ENCODE peak calls at places on chromosomes 2 and 18, in five cellular contexts. M is neuronal stem cell, X is endodermal cell, F is endothelial cell of umbilical vein, C is K562. U is an unnamed sample.

GRCh38 chr2:39696072-39696471 is 30.4 kb downstream of the TMEM178A start:
- DNase-seq in M (peak; percentile 6), X (no peak), F (peak; percentile 60), C (no peak), U (no peak)

GRCh38 chr2:38665854-38666577 is at the start of gene GALM:
- DNase-seq in M (peak; percentile 86), X (peak; percentile 96), F (peak; percentile 92), C (peak; percentile 89), U (peak; percentile 85)

GRCh38 chr2:25168256-25169072 is at the start of gene POMC:
- DNase-seq in M (no peak), X (peak; percentile 86), F (peak; percentile 22), C (no peak), U (no peak)

GRCh38 chr2:44928660-44929471 is 12.6 kb upstream of the SIX3 start:
- DNase-seq in M (no peak), X (peak; percentile 83), F (no peak), C (no peak), U (no peak)

GRCh38 chr2:121489284-121489683 is 41.4 kb upstream of the RNU4ATAC start:
- DNase-seq in M (no peak), X (no peak), F (peak; percentile 9), C (no peak), U (no peak)

GRCh38 chr18:61551586-61551985 is 218.4 kb downstream of the CDH20 start:
- DNase-seq in M (peak; percentile 65), X (peak; percentile 76), F (peak; percentile 88), C (peak; percentile 47), U (peak; percentile 79)

GRCh38 chr2:86221066-86221684 is 21.9 kb downstream of the MRPL35 start:
- DNase-seq in M (peak; percentile 50), X (peak; percentile 90), F (peak; percentile 68), C (peak; percentile 81), U (peak; percentile 92)

GRCh38 chr2:126793885-126794613 is 104.6 kb upstream of the TEX51 start:
- DNase-seq in M (no peak), X (peak; percentile 73), F (no peak), C (no peak), U (no peak)

GRCh38 chr2:58120626-58121229 is 74.1 kb downstream of the VRK2 start:
- DNase-seq in M (no peak), X (no peak), F (no peak), C (no peak), U (no peak)

GRCh38 chr18:13371689-13372404 is 153.3 kb downstream of the LDLRAD4 start:
- DNase-seq in M (no peak), X (no peak), F (no peak), C (no peak), U (no peak)

GRCh38 chr18:37537868-37538525 is 27.6 kb downstream of the CELF4 start:
- DNase-seq in M (peak; percentile 68), X (peak; percentile 97), F (peak; percentile 44), C (peak; percentile 76), U (peak; percentile 80)

GRCh38 chr2:234292205-234292954 is 204.5 kb downstream of the ARL4C start:
- DNase-seq in M (no peak), X (no peak), F (peak; percentile 5), C (no peak), U (no peak)

GRCh38 chr2:224850081-224850480 is 133.9 kb upstream of the CCDC195 start:
- DNase-seq in M (no peak), X (no peak), F (no peak), C (no peak), U (no peak)

GRCh38 chr2:16012029-16012596 is 71.8 kb downstream of the MYCN start:
- DNase-seq in M (no peak), X (no peak), F (no peak), C (no peak), U (no peak)

GRCh38 chr2:111957872-111958354 is 59.5 kb downstream of the MERTK start:
- DNase-seq in M (no peak), X (no peak), F (no peak), C (no peak), U (no peak)

GRCh38 chr2:188142636-188143035 is 149.0 kb upstream of the GULP1 start:
- DNase-seq in M (no peak), X (no peak), F (peak; percentile 45), C (no peak), U (no peak)

GRCh38 chr2:129935118-129935517 is 44.3 kb upstream of the RAB6C start:
- DNase-seq in M (no peak), X (peak; percentile 71), F (no peak), C (no peak), U (no peak)

DNA sequence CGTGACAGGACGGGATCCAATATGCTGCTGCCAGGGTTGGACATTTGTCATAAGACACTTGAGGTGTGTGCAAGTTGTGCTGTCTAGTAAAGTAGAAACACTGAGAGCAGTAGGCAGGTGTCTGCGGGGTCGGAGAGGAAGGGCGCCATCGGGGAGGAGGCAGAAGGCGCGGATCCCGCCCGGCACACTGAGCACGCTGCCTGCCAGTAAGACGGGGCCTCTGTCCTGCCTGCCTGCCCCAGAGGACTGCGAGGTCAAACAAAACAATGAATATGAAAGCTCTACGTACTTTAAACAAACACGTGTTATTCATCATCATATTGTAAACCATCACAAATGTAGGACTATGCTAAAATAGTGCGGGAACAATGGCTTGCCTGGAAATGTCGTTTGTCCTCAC is 349.3 kb upstream of the SALL3 start:
- DNase-seq in M (no peak), X (no peak), F (no peak), C (no peak), U (no peak)
- H3K4me1 ChIP-seq in M (no peaks in the 10 kb centered on the region), X (no peaks in the 10 kb centered on the region), F (no peaks in the 10 kb centered on the region), C (no peaks in the 10 kb centered on the region), U (peaks cover 7% of the 10 kb centered on the region)

GRCh38 chr2:190533968-190534309 is 583 bp downstream of the NEMP2 start:
- DNase-seq in M (no peak), X (no peak), F (no peak), C (peak; percentile 28), U (peak; percentile 80)

GRCh38 chr2:190535119-190535439 is 557 bp upstream of the NEMP2 start:
- DNase-seq in M (no peak), X (no peak), F (peak; percentile 43), C (no peak), U (no peak)

GRCh38 chr2:190532581-190532980 is 1.9 kb downstream of the NEMP2 start:
- DNase-seq in M (no peak), X (no peak), F (no peak), C (no peak), U (no peak)

GRCh38 chr2:190534310-190535118 is at the start of gene NEMP2:
- DNase-seq in M (peak; percentile 83), X (peak; percentile 94), F (peak; percentile 61), C (peak; percentile 87), U (peak; percentile 94)

DNA sequence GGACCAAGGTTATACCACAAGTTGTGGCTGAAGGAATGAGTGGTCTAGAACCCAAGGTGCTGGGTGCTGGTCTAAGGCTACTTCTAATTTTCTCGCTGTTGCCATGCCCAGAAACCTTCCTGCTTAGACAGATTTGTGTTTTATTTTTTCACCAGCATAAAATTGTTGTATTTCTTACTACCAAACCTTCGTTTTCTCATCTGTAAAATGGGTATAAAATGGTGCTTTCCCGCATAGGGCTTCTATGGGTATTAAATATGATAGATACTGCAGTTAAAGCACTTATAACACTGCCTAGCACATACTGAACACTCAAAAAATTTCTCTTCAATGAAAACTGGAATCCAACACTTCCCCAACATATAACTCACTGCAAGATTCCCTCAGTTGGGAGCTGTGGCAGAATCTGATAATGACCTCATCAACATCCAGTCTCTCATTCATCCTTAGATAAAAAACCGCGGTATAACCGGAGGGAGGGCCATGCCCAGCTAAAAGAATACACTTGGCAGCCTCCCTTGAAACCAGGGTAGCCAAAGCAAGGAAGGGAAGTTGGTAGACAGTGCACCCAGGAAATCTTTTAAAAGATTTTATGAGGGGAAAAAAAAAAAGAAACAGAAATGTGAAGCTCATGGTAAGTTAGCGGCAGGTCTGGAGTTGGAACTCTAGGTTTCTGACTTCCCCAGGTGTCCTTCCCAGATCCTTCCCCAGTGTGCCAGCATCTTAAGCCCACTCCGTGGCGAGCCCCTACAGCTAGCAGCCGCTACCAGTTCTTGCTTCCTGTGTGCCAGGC is 1.2 kb downstream of the NEMP2 start:
- DNase-seq in M (no peak), X (no peak), F (no peak), C (peak; percentile 24), U (no peak)
- H3K9ac ChIP-seq in M (no peak overlapping the region), X (no peak overlapping the region), F (peak overlapping the region; percentile 81), C (peak overlapping the region; percentile 95), U (peak overlapping the region; percentile 89)

GRCh38 chr2:109064660-109065306 is 64.2 kb upstream of the SH3RF3 start:
- DNase-seq in M (no peak), X (no peak), F (no peak), C (no peak), U (peak; percentile 34)
- H3K4me1 ChIP-seq in M (peaks cover 15% of the 10 kb centered on the region), X (peaks cover 11% of the 10 kb centered on the region), F (no peaks in the 10 kb centered on the region), C (no peaks in the 10 kb centered on the region), U (no peaks in the 10 kb centered on the region)

GRCh38 chr2:96264086-96264485 is 1.7 kb downstream of the TMEM127 start:
- DNase-seq in M (no peak), X (no peak), F (no peak), C (no peak), U (no peak)
- H3K9ac ChIP-seq in M (no peak overlapping the region), X (no peak overlapping the region), F (peak overlapping the region; percentile 10), C (peak overlapping the region; percentile 66), U (peak overlapping the region; percentile 94)

GRCh38 chr2:205680903-205681302 is 1.4 kb upstream of the NRP2 start:
- DNase-seq in M (no peak), X (peak; percentile 76), F (peak; percentile 20), C (no peak), U (no peak)
- H3K4me1 ChIP-seq in M (peaks cover 16% of the 10 kb centered on the region), X (peaks cover 21% of the 10 kb centered on the region), F (peaks cover 22% of the 10 kb centered on the region), C (peaks cover 12% of the 10 kb centered on the region), U (peaks cover 41% of the 10 kb centered on the region)

GRCh38 chr2:11446733-11447248 is 19.2 kb downstream of the E2F6 start:
- DNase-seq in M (peak; percentile 84), X (peak; percentile 91), F (peak; percentile 71), C (peak; percentile 62), U (peak; percentile 77)

GRCh38 chr2:11444737-11445136 is 21.2 kb downstream of the E2F6 start:
- DNase-seq in M (no peak), X (no peak), F (no peak), C (no peak), U (no peak)
- H3K9ac ChIP-seq in M (no peak overlapping the region), X (no peak overlapping the region), F (no peak overlapping the region), C (no peak overlapping the region), U (no peak overlapping the region)